ENCODE peak calls at places on chromosomes 3 and 15, in four cellular contexts. W is EH, R is LoVo, X is heart right ventricle. U is an unnamed sample.

GRCh38 chr3:45249391-45249790 is 23.3 kb upstream of the TMEM158 start:
- DNase-seq in W (no peak), R (no peak), X (no peak), U (no peak)

GRCh38 chr3:159005148-159005547 is 203.3 kb downstream of the MFSD1 start:
- DNase-seq in W (no peak), R (no peak), X (no peak), U (no peak)

GRCh38 chr15:45630958-45631691 is 3.7 kb upstream of the SQOR start:
- DNase-seq in W (peak), R (peak), X (no peak), U (peak)

GRCh38 chr3:181872887-181873286 is 161.2 kb downstream of the SOX2 start:
- DNase-seq in W (no peak), R (no peak), X (no peak), U (no peak)

GRCh38 chr3:32440481-32441350 is 49.1 kb downstream of the CMTM7 start:
- DNase-seq in W (peak), R (no peak), X (no peak), U (no peak)

GRCh38 chr3:119181765-119182164 is 8.4 kb downstream of the UPK1B start:
- DNase-seq in W (peak), R (peak), X (no peak), U (no peak)

GRCh38 chr15:72902245-72902928 is 118.8 kb upstream of the ADPGK start:
- DNase-seq in W (peak), R (no peak), X (peak), U (no peak)

GRCh38 chr3:20104167-20104661 is 64.0 kb downstream of the KAT2B start:
- DNase-seq in W (no peak), R (no peak), X (no peak), U (no peak)

GRCh38 chr15:90885432-90886290 is 1.4 kb downstream of the FES start:
- DNase-seq in W (peak), R (peak), X (peak), U (peak)

U was measured in uterus.